ENCODE peak calls at places on chromosomes 12 and 14, in four cellular contexts. G is A549, D is IMR-90, T is HepG2. U is an unnamed sample.

GRCh38 chr12:94832780-94833760 is 170.4 kb downstream of the NDUFA12 start:
- DNase-seq in G (no peak), D (peak), T (no peak), U (no peak)

GRCh38 chr14:105019861-105020814 is 745 bp downstream of the CDCA4 start:
- DNase-seq in G (peak), D (peak), T (no peak), U (peak)

GRCh38 chr14:64953661-64954060 is 11.1 kb upstream of the GPX2 start:
- DNase-seq in G (no peak), D (no peak), T (no peak), U (no peak)

GRCh38 chr12:114328292-114328691 is 77.7 kb downstream of the TBX5 start:
- DNase-seq in G (no peak), D (no peak), T (no peak), U (no peak)

GRCh38 chr14:96914729-96915128 is 117.5 kb downstream of the VRK1 start:
- DNase-seq in G (no peak), D (no peak), T (no peak), U (no peak)

GRCh38 chr12:22874151-22874550 is 249.2 kb downstream of the ETNK1 start:
- DNase-seq in G (no peak), D (no peak), T (no peak), U (no peak)

GRCh38 chr12:113103756-113104450 is 31.7 kb downstream of the RASAL1 start:
- DNase-seq in G (peak), D (no peak), T (peak), U (peak)

GRCh38 chr12:50190859-50191258 is 23.7 kb upstream of the CERS5 start:
- DNase-seq in G (no peak), D (no peak), T (no peak), U (no peak)

GRCh38 chr14:64126548-64126947 is 167.6 kb downstream of the ESR2 start:
- DNase-seq in G (no peak), D (no peak), T (no peak), U (no peak)

GRCh38 chr14:81275995-81276698 is 55.4 kb upstream of the GTF2A1 start:
- DNase-seq in G (no peak), D (no peak), T (no peak), U (no peak)

GRCh38 chr14:91410781-91411536 is 6.7 kb downstream of the CCDC88C start:
- DNase-seq in G (no peak), D (no peak), T (no peak), U (no peak)
- TF ChIP-seq CEBPB in G (no peak), D (no peak), T (no peak), U (no peak)

DNA sequence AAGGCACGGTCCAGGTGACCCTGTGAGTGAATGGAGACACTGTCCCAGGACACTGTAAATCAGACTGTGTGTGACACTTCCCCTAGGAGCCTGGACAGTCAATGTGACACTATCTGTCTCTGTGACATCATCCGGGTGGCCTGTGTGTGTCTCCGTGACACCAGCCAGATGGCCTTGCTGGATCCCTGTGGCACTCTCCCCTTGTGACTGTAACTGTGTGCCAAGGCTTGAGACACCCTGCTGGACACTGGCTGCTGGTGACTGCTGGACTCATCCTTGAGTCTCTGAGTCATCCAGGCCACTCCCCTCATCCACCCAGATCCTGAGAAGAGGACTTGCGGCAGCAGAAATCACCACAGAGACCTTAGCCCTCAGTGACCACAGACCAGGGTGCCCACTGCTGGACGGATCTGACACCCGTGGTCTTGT is 51.6 kb downstream of the MVK start:
- DNase-seq in G (peak), D (peak), T (no peak), U (peak)
- TF ChIP-seq MAZ in G (no peak), D (no peak), T (no peak), U (no peak)

GRCh38 chr14:85195872-85196477 is 334.0 kb upstream of the FLRT2 start:
- DNase-seq in G (peak), D (peak), T (no peak), U (no peak)
- TF ChIP-seq CEBPB in G (no peak), D (no peak), T (no peak), U (no peak)

GRCh38 chr12:47356129-47356622 is 276.4 kb upstream of the AMIGO2 start:
- DNase-seq in G (no peak), D (peak), T (no peak), U (no peak)
- TF ChIP-seq MAZ in G (no peak), D (no peak), T (no peak), U (no peak)

DNA sequence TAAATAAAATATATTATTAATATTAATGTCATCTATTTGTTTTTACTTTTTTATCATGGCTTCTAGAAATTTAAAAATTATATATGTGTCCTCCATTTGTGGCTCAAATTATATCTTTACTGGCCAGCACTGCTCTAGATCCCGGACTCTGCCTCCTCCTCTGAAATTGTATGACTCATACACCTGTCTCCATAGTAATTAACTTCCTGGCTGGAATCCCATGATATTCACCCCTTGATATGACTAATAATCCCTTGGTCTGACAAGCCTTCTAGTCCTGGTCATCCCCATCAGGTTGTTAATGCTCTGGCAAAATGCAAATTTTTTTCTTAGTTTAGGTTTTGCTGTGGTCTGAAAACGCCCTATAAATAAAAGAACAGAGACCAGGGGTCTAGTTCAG is 116.2 kb downstream of the BMP4 start:
- DNase-seq in G (peak), D (no peak), T (peak), U (no peak)
- TF ChIP-seq CEBPB in G (no peak), D (no peak), T (no peak), U (no peak)

GRCh38 chr12:45989277-45989856 is 1.0 kb downstream of the SCAF11 start:
- DNase-seq in G (no peak), D (peak), T (no peak), U (no peak)

GRCh38 chr12:45994736-45995135 is 4.4 kb upstream of the SCAF11 start:
- DNase-seq in G (no peak), D (no peak), T (peak), U (no peak)

GRCh38 chr12:45989857-45990467 is 412 bp downstream of the SCAF11 start:
- DNase-seq in G (peak), D (peak), T (peak), U (peak)

GRCh38 chr12:45990468-45991288 is at the start of gene SCAF11:
- DNase-seq in G (peak), D (peak), T (peak), U (peak)

GRCh38 chr12:45991289-45992249 is 1.2 kb upstream of the SCAF11 start:
- DNase-seq in G (peak), D (peak), T (peak), U (peak)
- TF ChIP-seq MAZ in G (no peak), D (no peak), T (no peak), U (peak)

GRCh38 chr12:6341439-6342139 is at the start of gene TNFRSF1A:
- DNase-seq in G (peak), D (peak), T (peak), U (peak)
- TF ChIP-seq CEBPB in G (peak), D (peak), T (peak), U (peak)

GRCh38 chr14:36279306-36280244 is 40.9 kb downstream of the MBIP start:
- DNase-seq in G (no peak), D (no peak), T (no peak), U (no peak)
- TF ChIP-seq MAZ in G (no peak), D (no peak), T (no peak), U (no peak)

GRCh38 chr12:80222261-80222660 is 122.9 kb downstream of the OTOGL start:
- DNase-seq in G (no peak), D (peak), T (no peak), U (no peak)

GRCh38 chr12:80230068-80230467 is 130.7 kb downstream of the OTOGL start:
- DNase-seq in G (no peak), D (no peak), T (no peak), U (no peak)

GRCh38 chr12:80226576-80226975 is 127.2 kb downstream of the OTOGL start:
- DNase-seq in G (no peak), D (peak), T (no peak), U (no peak)
- TF ChIP-seq CEBPB in G (no peak), D (peak), T (no peak), U (no peak)